ENCODE peak calls at places on chromosomes 13 and 19, in eight cellular contexts. One of them, this sample, is unnamed.

GRCh38 chr19:17513801-17514200 is 2.4 kb downstream of the PGLS start:
- DNase-seq in upper lobe of right lung: no peak
- DNase-seq in neuronal stem cell: no peak
- DNase-seq in CD4-positive, alpha-beta memory T cell: no peak
- DNase-seq in AG04450: no peak
- DNase-seq in tibial nerve: no peak
- DNase-seq in PC-9: peak; percentile 78
- DNase-seq in CD4-positive, CD25-positive, alpha-beta regulatory T cell: no peak
- DNase-seq in this sample: no peak

GRCh38 chr19:52492991-52493470 is 34.4 kb upstream of the ZNF808 start:
- DNase-seq in upper lobe of right lung: no peak
- DNase-seq in neuronal stem cell: peak; percentile 23
- DNase-seq in CD4-positive, alpha-beta memory T cell: no peak
- DNase-seq in AG04450: no peak
- DNase-seq in tibial nerve: no peak
- DNase-seq in PC-9: no peak
- DNase-seq in CD4-positive, CD25-positive, alpha-beta regulatory T cell: no peak
- DNase-seq in this sample: no peak

GRCh38 chr13:98450012-98450411 is 126.9 kb downstream of the STK24 start:
- DNase-seq in upper lobe of right lung: no peak
- DNase-seq in neuronal stem cell: no peak
- DNase-seq in CD4-positive, alpha-beta memory T cell: no peak
- DNase-seq in AG04450: no peak
- DNase-seq in tibial nerve: no peak
- DNase-seq in PC-9: no peak
- DNase-seq in CD4-positive, CD25-positive, alpha-beta regulatory T cell: no peak
- DNase-seq in this sample: no peak

GRCh38 chr13:100658363-100658762 is 16.2 kb downstream of the TMTC4 start:
- DNase-seq in upper lobe of right lung: no peak
- DNase-seq in neuronal stem cell: no peak
- DNase-seq in CD4-positive, alpha-beta memory T cell: no peak
- DNase-seq in AG04450: no peak
- DNase-seq in tibial nerve: no peak
- DNase-seq in PC-9: no peak
- DNase-seq in CD4-positive, CD25-positive, alpha-beta regulatory T cell: no peak
- DNase-seq in this sample: no peak

GRCh38 chr19:3932931-3933810 is at the start of gene NMRK2:
- DNase-seq in upper lobe of right lung: no peak
- DNase-seq in neuronal stem cell: peak; percentile 15
- DNase-seq in CD4-positive, alpha-beta memory T cell: no peak
- DNase-seq in AG04450: no peak
- DNase-seq in tibial nerve: no peak
- DNase-seq in PC-9: no peak
- DNase-seq in CD4-positive, CD25-positive, alpha-beta regulatory T cell: no peak
- DNase-seq in this sample: no peak

GRCh38 chr13:73307481-73307880 is 248.7 kb downstream of the KLF5 start:
- DNase-seq in upper lobe of right lung: no peak
- DNase-seq in neuronal stem cell: no peak
- DNase-seq in CD4-positive, alpha-beta memory T cell: no peak
- DNase-seq in AG04450: no peak
- DNase-seq in tibial nerve: no peak
- DNase-seq in PC-9: no peak
- DNase-seq in CD4-positive, CD25-positive, alpha-beta regulatory T cell: no peak
- DNase-seq in this sample: no peak

GRCh38 chr13:49587311-49587847 is 2.0 kb upstream of the RCBTB1 start:
- DNase-seq in upper lobe of right lung: no peak
- DNase-seq in neuronal stem cell: no peak
- DNase-seq in CD4-positive, alpha-beta memory T cell: no peak
- DNase-seq in AG04450: no peak
- DNase-seq in tibial nerve: no peak
- DNase-seq in PC-9: peak; percentile 58
- DNase-seq in CD4-positive, CD25-positive, alpha-beta regulatory T cell: no peak
- DNase-seq in this sample: no peak

GRCh38 chr13:112032186-112032835 is 34.6 kb upstream of the SOX1 start:
- DNase-seq in upper lobe of right lung: no peak
- DNase-seq in neuronal stem cell: no peak
- DNase-seq in CD4-positive, alpha-beta memory T cell: no peak
- DNase-seq in AG04450: no peak
- DNase-seq in tibial nerve: no peak
- DNase-seq in PC-9: no peak
- DNase-seq in CD4-positive, CD25-positive, alpha-beta regulatory T cell: no peak
- DNase-seq in this sample: no peak

GRCh38 chr13:55106509-55106908 is 2034.2 kb upstream of the PRR20A start:
- DNase-seq in upper lobe of right lung: no peak
- DNase-seq in neuronal stem cell: no peak
- DNase-seq in CD4-positive, alpha-beta memory T cell: no peak
- DNase-seq in AG04450: no peak
- DNase-seq in tibial nerve: no peak
- DNase-seq in PC-9: no peak
- DNase-seq in CD4-positive, CD25-positive, alpha-beta regulatory T cell: no peak
- DNase-seq in this sample: no peak

GRCh38 chr13:66402071-66402470 is 828.1 kb downstream of the PCDH9 start:
- DNase-seq in upper lobe of right lung: no peak
- DNase-seq in neuronal stem cell: no peak
- DNase-seq in CD4-positive, alpha-beta memory T cell: no peak
- DNase-seq in AG04450: no peak
- DNase-seq in tibial nerve: no peak
- DNase-seq in PC-9: no peak
- DNase-seq in CD4-positive, CD25-positive, alpha-beta regulatory T cell: no peak
- DNase-seq in this sample: no peak

GRCh38 chr13:111626371-111627305 is 306.2 kb downstream of the TEX29 start:
- DNase-seq in upper lobe of right lung: no peak
- DNase-seq in neuronal stem cell: no peak
- DNase-seq in CD4-positive, alpha-beta memory T cell: no peak
- DNase-seq in AG04450: no peak
- DNase-seq in tibial nerve: no peak
- DNase-seq in PC-9: no peak
- DNase-seq in CD4-positive, CD25-positive, alpha-beta regulatory T cell: no peak
- DNase-seq in this sample: no peak

GRCh38 chr19:38015771-38016170 is 108.8 kb downstream of the SIPA1L3 start:
- DNase-seq in upper lobe of right lung: no peak
- DNase-seq in neuronal stem cell: no peak
- DNase-seq in CD4-positive, alpha-beta memory T cell: no peak
- DNase-seq in AG04450: no peak
- DNase-seq in tibial nerve: no peak
- DNase-seq in PC-9: no peak
- DNase-seq in CD4-positive, CD25-positive, alpha-beta regulatory T cell: no peak
- DNase-seq in this sample: no peak

GRCh38 chr13:112330479-112331407 is 45.4 kb upstream of the SPACA7 start:
- DNase-seq in upper lobe of right lung: no peak
- DNase-seq in neuronal stem cell: no peak
- DNase-seq in CD4-positive, alpha-beta memory T cell: no peak
- DNase-seq in AG04450: no peak
- DNase-seq in tibial nerve: no peak
- DNase-seq in PC-9: no peak
- DNase-seq in CD4-positive, CD25-positive, alpha-beta regulatory T cell: no peak
- DNase-seq in this sample: no peak

GRCh38 chr13:89748716-89749115 is 1598.8 kb upstream of the MIR17HG start:
- DNase-seq in upper lobe of right lung: no peak
- DNase-seq in neuronal stem cell: no peak
- DNase-seq in CD4-positive, alpha-beta memory T cell: no peak
- DNase-seq in AG04450: no peak
- DNase-seq in tibial nerve: no peak
- DNase-seq in PC-9: no peak
- DNase-seq in CD4-positive, CD25-positive, alpha-beta regulatory T cell: no peak
- DNase-seq in this sample: no peak

GRCh38 chr13:109917422-109917821 is 131.0 kb upstream of the IRS2 start:
- DNase-seq in upper lobe of right lung: no peak
- DNase-seq in neuronal stem cell: no peak
- DNase-seq in CD4-positive, alpha-beta memory T cell: no peak
- DNase-seq in AG04450: no peak
- DNase-seq in tibial nerve: no peak
- DNase-seq in PC-9: no peak
- DNase-seq in CD4-positive, CD25-positive, alpha-beta regulatory T cell: no peak
- DNase-seq in this sample: no peak

GRCh38 chr13:100818706-100819105 is 144.1 kb upstream of the TMTC4 start:
- DNase-seq in upper lobe of right lung: no peak
- DNase-seq in neuronal stem cell: no peak
- DNase-seq in CD4-positive, alpha-beta memory T cell: no peak
- DNase-seq in AG04450: no peak
- DNase-seq in tibial nerve: no peak
- DNase-seq in PC-9: no peak
- DNase-seq in CD4-positive, CD25-positive, alpha-beta regulatory T cell: no peak
- DNase-seq in this sample: no peak

GRCh38 chr13:50892162-50892944 is 17.2 kb upstream of the RNASEH2B start:
- DNase-seq in upper lobe of right lung: no peak
- DNase-seq in neuronal stem cell: no peak
- DNase-seq in CD4-positive, alpha-beta memory T cell: peak; percentile 38
- DNase-seq in AG04450: no peak
- DNase-seq in tibial nerve: no peak
- DNase-seq in PC-9: no peak
- DNase-seq in CD4-positive, CD25-positive, alpha-beta regulatory T cell: peak; percentile 47
- DNase-seq in this sample: no peak

GRCh38 chr19:7969560-7969949 is 26.1 kb upstream of the TIMM44 start:
- DNase-seq in upper lobe of right lung: no peak
- DNase-seq in neuronal stem cell: no peak
- DNase-seq in CD4-positive, alpha-beta memory T cell: no peak
- DNase-seq in AG04450: no peak
- DNase-seq in tibial nerve: no peak
- DNase-seq in PC-9: no peak
- DNase-seq in CD4-positive, CD25-positive, alpha-beta regulatory T cell: no peak
- DNase-seq in this sample: no peak

GRCh38 chr13:91922969-91923592 is 524.7 kb downstream of the GPC5 start:
- DNase-seq in upper lobe of right lung: no peak
- DNase-seq in neuronal stem cell: no peak
- DNase-seq in CD4-positive, alpha-beta memory T cell: no peak
- DNase-seq in AG04450: no peak
- DNase-seq in tibial nerve: no peak
- DNase-seq in PC-9: no peak
- DNase-seq in CD4-positive, CD25-positive, alpha-beta regulatory T cell: no peak
- DNase-seq in this sample: no peak

GRCh38 chr13:32581177-32581786 is 5.0 kb upstream of the PDS5B start:
- DNase-seq in upper lobe of right lung: no peak
- DNase-seq in neuronal stem cell: no peak
- DNase-seq in CD4-positive, alpha-beta memory T cell: no peak
- DNase-seq in AG04450: no peak
- DNase-seq in tibial nerve: no peak
- DNase-seq in PC-9: no peak
- DNase-seq in CD4-positive, CD25-positive, alpha-beta regulatory T cell: peak; percentile 35
- DNase-seq in this sample: no peak

GRCh38 chr19:38266981-38267597 is 2.7 kb downstream of the SPINT2 start:
- DNase-seq in upper lobe of right lung: no peak
- DNase-seq in neuronal stem cell: no peak
- DNase-seq in CD4-positive, alpha-beta memory T cell: no peak
- DNase-seq in AG04450: peak; percentile 29
- DNase-seq in tibial nerve: no peak
- DNase-seq in PC-9: peak; percentile 77
- DNase-seq in CD4-positive, CD25-positive, alpha-beta regulatory T cell: no peak
- DNase-seq in this sample: peak; percentile 65

DNA sequence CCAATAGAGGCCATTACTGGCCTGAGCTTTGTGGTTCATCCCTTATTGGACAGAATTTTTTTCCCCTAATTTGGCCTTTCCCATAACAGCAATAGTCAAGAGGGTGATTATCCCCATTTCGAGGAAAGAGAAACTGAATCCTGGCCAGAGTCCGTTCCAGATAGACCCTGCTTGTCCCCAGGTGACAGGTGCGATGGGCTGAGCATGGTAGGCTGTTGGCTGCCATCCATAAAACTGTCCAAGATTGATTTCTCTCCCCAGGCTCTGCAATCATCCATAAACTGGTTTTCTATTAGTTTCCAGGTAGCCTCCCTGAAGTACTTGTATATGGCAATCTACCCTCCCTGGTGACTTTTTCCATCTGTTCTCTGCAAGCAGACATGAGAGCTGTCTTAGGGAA is 25.4 kb downstream of the SERP2 start:
- DNase-seq in upper lobe of right lung: no peak
- DNase-seq in neuronal stem cell: no peak
- DNase-seq in CD4-positive, alpha-beta memory T cell: no peak
- DNase-seq in AG04450: no peak
- DNase-seq in tibial nerve: no peak
- DNase-seq in PC-9: no peak
- DNase-seq in CD4-positive, CD25-positive, alpha-beta regulatory T cell: no peak
- DNase-seq in this sample: no peak
- H3K27me3 ChIP-seq in upper lobe of right lung: no peaks in the 10 kb centered on the region
- H3K27me3 ChIP-seq in neuronal stem cell: no peaks in the 10 kb centered on the region
- H3K27me3 ChIP-seq in CD4-positive, alpha-beta memory T cell: no peaks in the 10 kb centered on the region
- H3K27me3 ChIP-seq in AG04450: no peaks in the 10 kb centered on the region
- H3K27me3 ChIP-seq in tibial nerve: no peaks in the 10 kb centered on the region
- H3K27me3 ChIP-seq in PC-9: no peaks in the 10 kb centered on the region
- H3K27me3 ChIP-seq in CD4-positive, CD25-positive, alpha-beta regulatory T cell: no peaks in the 10 kb centered on the region
- H3K27me3 ChIP-seq in this sample: no peaks in the 10 kb centered on the region

GRCh38 chr19:54533476-54533875 is 30.8 kb downstream of the LAIR2 start:
- DNase-seq in upper lobe of right lung: no peak
- DNase-seq in neuronal stem cell: no peak
- DNase-seq in CD4-positive, alpha-beta memory T cell: no peak
- DNase-seq in AG04450: no peak
- DNase-seq in tibial nerve: no peak
- DNase-seq in PC-9: no peak
- DNase-seq in CD4-positive, CD25-positive, alpha-beta regulatory T cell: no peak
- DNase-seq in this sample: no peak
- H3K27me3 ChIP-seq in upper lobe of right lung: peaks cover 38% of the 10 kb centered on the region
- H3K27me3 ChIP-seq in neuronal stem cell: no peaks in the 10 kb centered on the region
- H3K27me3 ChIP-seq in CD4-positive, alpha-beta memory T cell: peaks cover 3% of the 10 kb centered on the region
- H3K27me3 ChIP-seq in AG04450: no peaks in the 10 kb centered on the region
- H3K27me3 ChIP-seq in tibial nerve: no peaks in the 10 kb centered on the region
- H3K27me3 ChIP-seq in PC-9: peaks cover 96% of the 10 kb centered on the region
- H3K27me3 ChIP-seq in CD4-positive, CD25-positive, alpha-beta regulatory T cell: no peaks in the 10 kb centered on the region
- H3K27me3 ChIP-seq in this sample: no peaks in the 10 kb centered on the region

GRCh38 chr19:49419173-49419572 is 4.1 kb downstream of the PTH2 start:
- DNase-seq in upper lobe of right lung: no peak
- DNase-seq in neuronal stem cell: no peak
- DNase-seq in CD4-positive, alpha-beta memory T cell: no peak
- DNase-seq in AG04450: no peak
- DNase-seq in tibial nerve: no peak
- DNase-seq in PC-9: no peak
- DNase-seq in CD4-positive, CD25-positive, alpha-beta regulatory T cell: no peak
- DNase-seq in this sample: no peak
- H3K27me3 ChIP-seq in upper lobe of right lung: peaks cover 27% of the 10 kb centered on the region
- H3K27me3 ChIP-seq in neuronal stem cell: peaks cover 5% of the 10 kb centered on the region
- H3K27me3 ChIP-seq in CD4-positive, alpha-beta memory T cell: peaks cover 40% of the 10 kb centered on the region
- H3K27me3 ChIP-seq in AG04450: peaks cover 76% of the 10 kb centered on the region
- H3K27me3 ChIP-seq in tibial nerve: peaks cover 99% of the 10 kb centered on the region
- H3K27me3 ChIP-seq in PC-9: peaks cover 97% of the 10 kb centered on the region
- H3K27me3 ChIP-seq in CD4-positive, CD25-positive, alpha-beta regulatory T cell: peaks cover 34% of the 10 kb centered on the region
- H3K27me3 ChIP-seq in this sample: peaks cover 60% of the 10 kb centered on the region

GRCh38 chr19:55446060-55446459 is 3.0 kb upstream of the SHISA7 start:
- DNase-seq in upper lobe of right lung: no peak
- DNase-seq in neuronal stem cell: no peak
- DNase-seq in CD4-positive, alpha-beta memory T cell: no peak
- DNase-seq in AG04450: no peak
- DNase-seq in tibial nerve: no peak
- DNase-seq in PC-9: no peak
- DNase-seq in CD4-positive, CD25-positive, alpha-beta regulatory T cell: no peak
- DNase-seq in this sample: no peak

GRCh38 chr19:55442372-55443044 is 592 bp downstream of the SHISA7 start:
- DNase-seq in upper lobe of right lung: no peak
- DNase-seq in neuronal stem cell: no peak
- DNase-seq in CD4-positive, alpha-beta memory T cell: no peak
- DNase-seq in AG04450: no peak
- DNase-seq in tibial nerve: no peak
- DNase-seq in PC-9: no peak
- DNase-seq in CD4-positive, CD25-positive, alpha-beta regulatory T cell: no peak
- DNase-seq in this sample: no peak

GRCh38 chr19:55443045-55443823 is at the start of gene SHISA7:
- DNase-seq in upper lobe of right lung: no peak
- DNase-seq in neuronal stem cell: no peak
- DNase-seq in CD4-positive, alpha-beta memory T cell: no peak
- DNase-seq in AG04450: no peak
- DNase-seq in tibial nerve: no peak
- DNase-seq in PC-9: no peak
- DNase-seq in CD4-positive, CD25-positive, alpha-beta regulatory T cell: no peak
- DNase-seq in this sample: no peak

GRCh38 chr19:55444720-55445045 is 1.6 kb upstream of the SHISA7 start:
- DNase-seq in upper lobe of right lung: no peak
- DNase-seq in neuronal stem cell: no peak
- DNase-seq in CD4-positive, alpha-beta memory T cell: no peak
- DNase-seq in AG04450: no peak
- DNase-seq in tibial nerve: no peak
- DNase-seq in PC-9: no peak
- DNase-seq in CD4-positive, CD25-positive, alpha-beta regulatory T cell: no peak
- DNase-seq in this sample: no peak

GRCh38 chr19:55443824-55444719 is 972 bp upstream of the SHISA7 start:
- DNase-seq in upper lobe of right lung: no peak
- DNase-seq in neuronal stem cell: no peak
- DNase-seq in CD4-positive, alpha-beta memory T cell: no peak
- DNase-seq in AG04450: no peak
- DNase-seq in tibial nerve: no peak
- DNase-seq in PC-9: no peak
- DNase-seq in CD4-positive, CD25-positive, alpha-beta regulatory T cell: no peak
- DNase-seq in this sample: no peak
- H3K27me3 ChIP-seq in upper lobe of right lung: peaks cover 53% of the 10 kb centered on the region
- H3K27me3 ChIP-seq in neuronal stem cell: peaks cover 32% of the 10 kb centered on the region
- H3K27me3 ChIP-seq in CD4-positive, alpha-beta memory T cell: peaks cover 44% of the 10 kb centered on the region
- H3K27me3 ChIP-seq in AG04450: peaks cover 64% of the 10 kb centered on the region
- H3K27me3 ChIP-seq in tibial nerve: peaks cover 70% of the 10 kb centered on the region
- H3K27me3 ChIP-seq in PC-9: peaks cover 52% of the 10 kb centered on the region
- H3K27me3 ChIP-seq in CD4-positive, CD25-positive, alpha-beta regulatory T cell: peaks cover 23% of the 10 kb centered on the region
- H3K27me3 ChIP-seq in this sample: peaks cover 83% of the 10 kb centered on the region